ENCODE peak calls at places on chromosome 17, in ten cellular contexts. One of them, this sample, is unnamed.
A peak's percentile ranks its signal among the peaks of the same experiment; 100 is the strongest.

GRCh38 chr17:40350410-40351184 is 13.9 kb downstream of the GJD3 start:
- DNase-seq in Ammon's horn: no peak
- DNase-seq in astrocyte of the cerebellum: no peak
- DNase-seq in osteoblast: peak; percentile 89
- DNase-seq in AG10803: no peak
- DNase-seq in brain microvascular endothelial cell: peak; percentile 66
- DNase-seq in non-pigmented ciliary epithelial cell: no peak
- DNase-seq in NCI-H1105 treated with DMSO at 0.1 percent for 48 hours: peak; percentile 67
- DNase-seq in MM.1S: no peak
- DNase-seq in mesenchymal stem cell: peak; percentile 77
- DNase-seq in this sample: peak; percentile 90

GRCh38 chr17:83191388-83192160 is 112.2 kb downstream of the METRNL start:
- DNase-seq in Ammon's horn: no peak
- DNase-seq in astrocyte of the cerebellum: no peak
- DNase-seq in osteoblast: peak; percentile 55
- DNase-seq in AG10803: no peak
- DNase-seq in brain microvascular endothelial cell: no peak
- DNase-seq in non-pigmented ciliary epithelial cell: no peak
- DNase-seq in NCI-H1105 treated with DMSO at 0.1 percent for 48 hours: no peak
- DNase-seq in MM.1S: no peak
- DNase-seq in mesenchymal stem cell: no peak
- DNase-seq in this sample: no peak

GRCh38 chr17:2064511-2064910 is 9.6 kb downstream of the HIC1 start:
- DNase-seq in Ammon's horn: no peak
- DNase-seq in astrocyte of the cerebellum: no peak
- DNase-seq in osteoblast: peak; percentile 91
- DNase-seq in AG10803: no peak
- DNase-seq in brain microvascular endothelial cell: peak; percentile 52
- DNase-seq in non-pigmented ciliary epithelial cell: no peak
- DNase-seq in NCI-H1105 treated with DMSO at 0.1 percent for 48 hours: no peak
- DNase-seq in MM.1S: no peak
- DNase-seq in mesenchymal stem cell: peak; percentile 47
- DNase-seq in this sample: no peak

GRCh38 chr17:9127340-9127739 is 106.0 kb downstream of the NTN1 start:
- DNase-seq in Ammon's horn: no peak
- DNase-seq in astrocyte of the cerebellum: no peak
- DNase-seq in osteoblast: peak; percentile 66
- DNase-seq in AG10803: no peak
- DNase-seq in brain microvascular endothelial cell: no peak
- DNase-seq in non-pigmented ciliary epithelial cell: no peak
- DNase-seq in NCI-H1105 treated with DMSO at 0.1 percent for 48 hours: no peak
- DNase-seq in MM.1S: no peak
- DNase-seq in mesenchymal stem cell: no peak
- DNase-seq in this sample: no peak

GRCh38 chr17:43949777-43950176 is 4.0 kb downstream of the PYY start:
- DNase-seq in Ammon's horn: no peak
- DNase-seq in astrocyte of the cerebellum: no peak
- DNase-seq in osteoblast: no peak
- DNase-seq in AG10803: peak; percentile 29
- DNase-seq in brain microvascular endothelial cell: no peak
- DNase-seq in non-pigmented ciliary epithelial cell: no peak
- DNase-seq in NCI-H1105 treated with DMSO at 0.1 percent for 48 hours: no peak
- DNase-seq in MM.1S: no peak
- DNase-seq in mesenchymal stem cell: no peak
- DNase-seq in this sample: no peak

GRCh38 chr17:31068291-31068690 is 26.5 kb upstream of the NF1 start:
- DNase-seq in Ammon's horn: peak; percentile 54
- DNase-seq in astrocyte of the cerebellum: no peak
- DNase-seq in osteoblast: no peak
- DNase-seq in AG10803: peak; percentile 7
- DNase-seq in brain microvascular endothelial cell: peak; percentile 52
- DNase-seq in non-pigmented ciliary epithelial cell: no peak
- DNase-seq in NCI-H1105 treated with DMSO at 0.1 percent for 48 hours: peak; percentile 18
- DNase-seq in MM.1S: no peak
- DNase-seq in mesenchymal stem cell: peak; percentile 54
- DNase-seq in this sample: peak; percentile 42

GRCh38 chr17:41810659-41811548 is 845 bp downstream of the P3H4 start:
- DNase-seq in Ammon's horn: no peak
- DNase-seq in astrocyte of the cerebellum: no peak
- DNase-seq in osteoblast: peak; percentile 84
- DNase-seq in AG10803: no peak
- DNase-seq in brain microvascular endothelial cell: no peak
- DNase-seq in non-pigmented ciliary epithelial cell: no peak
- DNase-seq in NCI-H1105 treated with DMSO at 0.1 percent for 48 hours: peak; percentile 46
- DNase-seq in MM.1S: no peak
- DNase-seq in mesenchymal stem cell: peak; percentile 35
- DNase-seq in this sample: peak; percentile 55

GRCh38 chr17:79971651-79972050 is 64.0 kb downstream of the TBC1D16 start:
- DNase-seq in Ammon's horn: no peak
- DNase-seq in astrocyte of the cerebellum: no peak
- DNase-seq in osteoblast: no peak
- DNase-seq in AG10803: no peak
- DNase-seq in brain microvascular endothelial cell: no peak
- DNase-seq in non-pigmented ciliary epithelial cell: no peak
- DNase-seq in NCI-H1105 treated with DMSO at 0.1 percent for 48 hours: no peak
- DNase-seq in MM.1S: no peak
- DNase-seq in mesenchymal stem cell: no peak
- DNase-seq in this sample: no peak

GRCh38 chr17:9987779-9988585 is 82.9 kb upstream of the RCVRN start:
- DNase-seq in Ammon's horn: peak; percentile 35
- DNase-seq in astrocyte of the cerebellum: no peak
- DNase-seq in osteoblast: no peak
- DNase-seq in AG10803: no peak
- DNase-seq in brain microvascular endothelial cell: no peak
- DNase-seq in non-pigmented ciliary epithelial cell: no peak
- DNase-seq in NCI-H1105 treated with DMSO at 0.1 percent for 48 hours: no peak
- DNase-seq in MM.1S: no peak
- DNase-seq in mesenchymal stem cell: peak; percentile 56
- DNase-seq in this sample: peak; percentile 59

GRCh38 chr17:29884995-29885394 is 45.0 kb downstream of the SSH2 start:
- DNase-seq in Ammon's horn: no peak
- DNase-seq in astrocyte of the cerebellum: no peak
- DNase-seq in osteoblast: no peak
- DNase-seq in AG10803: no peak
- DNase-seq in brain microvascular endothelial cell: no peak
- DNase-seq in non-pigmented ciliary epithelial cell: no peak
- DNase-seq in NCI-H1105 treated with DMSO at 0.1 percent for 48 hours: no peak
- DNase-seq in MM.1S: no peak
- DNase-seq in mesenchymal stem cell: no peak
- DNase-seq in this sample: no peak

GRCh38 chr17:39603304-39604016 is 4.3 kb downstream of the NEUROD2 start:
- DNase-seq in Ammon's horn: no peak
- DNase-seq in astrocyte of the cerebellum: no peak
- DNase-seq in osteoblast: peak; percentile 62
- DNase-seq in AG10803: no peak
- DNase-seq in brain microvascular endothelial cell: no peak
- DNase-seq in non-pigmented ciliary epithelial cell: no peak
- DNase-seq in NCI-H1105 treated with DMSO at 0.1 percent for 48 hours: no peak
- DNase-seq in MM.1S: no peak
- DNase-seq in mesenchymal stem cell: no peak
- DNase-seq in this sample: no peak

GRCh38 chr17:80060629-80061028 is 24.2 kb downstream of the CCDC40 start:
- DNase-seq in Ammon's horn: no peak
- DNase-seq in astrocyte of the cerebellum: no peak
- DNase-seq in osteoblast: no peak
- DNase-seq in AG10803: peak; percentile 14
- DNase-seq in brain microvascular endothelial cell: no peak
- DNase-seq in non-pigmented ciliary epithelial cell: no peak
- DNase-seq in NCI-H1105 treated with DMSO at 0.1 percent for 48 hours: no peak
- DNase-seq in MM.1S: no peak
- DNase-seq in mesenchymal stem cell: no peak
- DNase-seq in this sample: no peak

GRCh38 chr17:28727727-28728363 is 743 bp upstream of the NEK8 start:
- DNase-seq in Ammon's horn: peak; percentile 54
- DNase-seq in astrocyte of the cerebellum: no peak
- DNase-seq in osteoblast: peak; percentile 88
- DNase-seq in AG10803: no peak
- DNase-seq in brain microvascular endothelial cell: peak; percentile 35
- DNase-seq in non-pigmented ciliary epithelial cell: no peak
- DNase-seq in NCI-H1105 treated with DMSO at 0.1 percent for 48 hours: peak; percentile 58
- DNase-seq in MM.1S: peak; percentile 94
- DNase-seq in mesenchymal stem cell: peak; percentile 88
- DNase-seq in this sample: peak; percentile 91

GRCh38 chr17:12977008-12977751 is 40.6 kb downstream of the ELAC2 start:
- DNase-seq in Ammon's horn: no peak
- DNase-seq in astrocyte of the cerebellum: no peak
- DNase-seq in osteoblast: no peak
- DNase-seq in AG10803: peak; percentile 53
- DNase-seq in brain microvascular endothelial cell: no peak
- DNase-seq in non-pigmented ciliary epithelial cell: no peak
- DNase-seq in NCI-H1105 treated with DMSO at 0.1 percent for 48 hours: no peak
- DNase-seq in MM.1S: no peak
- DNase-seq in mesenchymal stem cell: no peak
- DNase-seq in this sample: peak; percentile 36

GRCh38 chr17:59892849-59893616 is at the start of the genes RPS6KB1 and TUBD1:
- DNase-seq in Ammon's horn: peak; percentile 99
- DNase-seq in astrocyte of the cerebellum: peak; percentile 99
- DNase-seq in osteoblast: peak; percentile 98
- DNase-seq in AG10803: peak; percentile 99
- DNase-seq in brain microvascular endothelial cell: peak; percentile 99
- DNase-seq in non-pigmented ciliary epithelial cell: peak; percentile 98
- DNase-seq in NCI-H1105 treated with DMSO at 0.1 percent for 48 hours: peak; percentile 98
- DNase-seq in MM.1S: peak; percentile 99
- DNase-seq in mesenchymal stem cell: peak; percentile 99
- DNase-seq in this sample: peak; percentile 98

GRCh38 chr17:80847506-80848230 is 144.0 kb upstream of the CHMP6 start:
- DNase-seq in Ammon's horn: no peak
- DNase-seq in astrocyte of the cerebellum: no peak
- DNase-seq in osteoblast: no peak
- DNase-seq in AG10803: no peak
- DNase-seq in brain microvascular endothelial cell: no peak
- DNase-seq in non-pigmented ciliary epithelial cell: no peak
- DNase-seq in NCI-H1105 treated with DMSO at 0.1 percent for 48 hours: no peak
- DNase-seq in MM.1S: no peak
- DNase-seq in mesenchymal stem cell: no peak
- DNase-seq in this sample: no peak

GRCh38 chr17:12549499-12549901 is 116.2 kb upstream of the MYOCD start:
- DNase-seq in Ammon's horn: no peak
- DNase-seq in astrocyte of the cerebellum: no peak
- DNase-seq in osteoblast: peak; percentile 73
- DNase-seq in AG10803: peak; percentile 41
- DNase-seq in brain microvascular endothelial cell: peak; percentile 75
- DNase-seq in non-pigmented ciliary epithelial cell: peak; percentile 14
- DNase-seq in NCI-H1105 treated with DMSO at 0.1 percent for 48 hours: no peak
- DNase-seq in MM.1S: no peak
- DNase-seq in mesenchymal stem cell: peak; percentile 33
- DNase-seq in this sample: no peak

GRCh38 chr17:29124135-29124930 is 55.9 kb downstream of the MYO18A start:
- DNase-seq in Ammon's horn: peak; percentile 84
- DNase-seq in astrocyte of the cerebellum: peak; percentile 72
- DNase-seq in osteoblast: peak; percentile 96
- DNase-seq in AG10803: peak; percentile 76
- DNase-seq in brain microvascular endothelial cell: peak; percentile 74
- DNase-seq in non-pigmented ciliary epithelial cell: no peak
- DNase-seq in NCI-H1105 treated with DMSO at 0.1 percent for 48 hours: peak; percentile 57
- DNase-seq in MM.1S: peak; percentile 62
- DNase-seq in mesenchymal stem cell: peak; percentile 84
- DNase-seq in this sample: peak; percentile 72

GRCh38 chr17:75271955-75272847 is 1.2 kb upstream of the MIF4GD start:
- DNase-seq in Ammon's horn: peak; percentile 47
- DNase-seq in astrocyte of the cerebellum: no peak
- DNase-seq in osteoblast: peak; percentile 98
- DNase-seq in AG10803: peak; percentile 76
- DNase-seq in brain microvascular endothelial cell: no peak
- DNase-seq in non-pigmented ciliary epithelial cell: no peak
- DNase-seq in NCI-H1105 treated with DMSO at 0.1 percent for 48 hours: no peak
- DNase-seq in MM.1S: peak; percentile 34
- DNase-seq in mesenchymal stem cell: no peak
- DNase-seq in this sample: no peak

GRCh38 chr17:60253048-60253447 is 103.3 kb downstream of the CA4 start:
- DNase-seq in Ammon's horn: no peak
- DNase-seq in astrocyte of the cerebellum: no peak
- DNase-seq in osteoblast: no peak
- DNase-seq in AG10803: no peak
- DNase-seq in brain microvascular endothelial cell: no peak
- DNase-seq in non-pigmented ciliary epithelial cell: no peak
- DNase-seq in NCI-H1105 treated with DMSO at 0.1 percent for 48 hours: no peak
- DNase-seq in MM.1S: no peak
- DNase-seq in mesenchymal stem cell: peak; percentile 39
- DNase-seq in this sample: no peak

GRCh38 chr17:34998205-34998604 is 17.9 kb downstream of the LIG3 start:
- DNase-seq in Ammon's horn: peak; percentile 89
- DNase-seq in astrocyte of the cerebellum: no peak
- DNase-seq in osteoblast: peak; percentile 96
- DNase-seq in AG10803: peak; percentile 63
- DNase-seq in brain microvascular endothelial cell: peak; percentile 58
- DNase-seq in non-pigmented ciliary epithelial cell: no peak
- DNase-seq in NCI-H1105 treated with DMSO at 0.1 percent for 48 hours: no peak
- DNase-seq in MM.1S: peak; percentile 56
- DNase-seq in mesenchymal stem cell: peak; percentile 75
- DNase-seq in this sample: peak; percentile 77

GRCh38 chr17:42519546-42520444 is 16.2 kb upstream of the NAGLU start:
- DNase-seq in Ammon's horn: peak; percentile 90
- DNase-seq in astrocyte of the cerebellum: peak; percentile 99
- DNase-seq in osteoblast: peak; percentile 92
- DNase-seq in AG10803: peak; percentile 100
- DNase-seq in brain microvascular endothelial cell: peak; percentile 96
- DNase-seq in non-pigmented ciliary epithelial cell: peak; percentile 98
- DNase-seq in NCI-H1105 treated with DMSO at 0.1 percent for 48 hours: no peak
- DNase-seq in MM.1S: no peak
- DNase-seq in mesenchymal stem cell: peak; percentile 98
- DNase-seq in this sample: peak; percentile 62